ENCODE peak calls at places on chromosomes 5 and 9, in nine cellular contexts. C is breast epithelium; T is Panc1; D is right lobe of liver; N is naive thymus-derived CD4-positive, alpha-beta T cell; K is stomach; Z is colonic mucosa; X is uterus; J is CD8-positive, alpha-beta T cell. F is an unnamed sample.
A peak's percentile ranks its signal among the peaks of the same experiment; 100 is the strongest.

GRCh38 chr9:13278368-13279246 is 885 bp downstream of the MPDZ start:
- DNase-seq in D (peak; percentile 51), K (peak; percentile 26), X (peak; percentile 73), N (no peak), C (peak; percentile 62), J (no peak), T (no peak), Z (peak; percentile 20), F (peak; percentile 76)

GRCh38 chr5:122313001-122313402 is 965 bp downstream of the SNCAIP start:
- DNase-seq in K (no peak), Z (no peak), X (peak; percentile 34), J (no peak), N (no peak), C (no peak), D (no peak), T (no peak), F (peak; percentile 34)

GRCh38 chr9:107127608-107128007 is 155.5 kb upstream of the RAD23B start:
- DNase-seq in C (no peak), T (no peak), K (no peak), D (no peak), Z (no peak), J (no peak), N (no peak), X (no peak), F (no peak)

GRCh38 chr9:135698236-135698635 is 1.0 kb downstream of the SOHLH1 start:
- DNase-seq in J (no peak), X (no peak), K (no peak), D (no peak), C (no peak), N (no peak), Z (no peak), T (no peak), F (no peak)

GRCh38 chr5:100517301-100517974 is 17.7 kb upstream of the FAM174A start:
- DNase-seq in Z (peak; percentile 34), K (no peak), N (no peak), C (peak; percentile 34), X (no peak), T (no peak), J (no peak), D (no peak), F (no peak)

GRCh38 chr9:18821794-18822193 is 211.2 kb downstream of the SAXO1 start:
- DNase-seq in T (no peak), X (no peak), Z (peak; percentile 44), C (no peak), K (no peak), D (no peak), J (no peak), N (no peak), F (no peak)

GRCh38 chr9:127561491-127562270 is 50.4 kb upstream of the STXBP1 start:
- DNase-seq in Z (peak; percentile 82), K (peak; percentile 71), T (peak; percentile 93), X (peak; percentile 91), N (no peak), D (peak; percentile 72), C (peak; percentile 85), J (no peak), F (peak; percentile 76)

GRCh38 chr5:123091988-123092583 is 3.0 kb downstream of the PRDM6 start:
- DNase-seq in J (no peak), K (no peak), D (no peak), C (no peak), Z (no peak), N (no peak), T (no peak), X (no peak), F (no peak)

GRCh38 chr9:38371495-38371894 is 21.0 kb upstream of the ALDH1B1 start:
- DNase-seq in T (peak; percentile 22), C (peak; percentile 32), J (peak; percentile 15), K (peak; percentile 52), N (peak; percentile 41), D (no peak), Z (peak; percentile 54), X (peak; percentile 56), F (peak; percentile 38)

GRCh38 chr5:131270809-131271208 is 7.0 kb downstream of the CDC42SE2 start:
- DNase-seq in D (no peak), X (no peak), N (no peak), C (no peak), T (no peak), Z (no peak), K (no peak), J (no peak), F (no peak)

GRCh38 chr9:114798793-114799427 is 6.9 kb downstream of the TNFSF15 start:
- DNase-seq in Z (no peak), J (no peak), D (no peak), X (no peak), C (no peak), K (no peak), T (no peak), N (no peak), F (no peak)

GRCh38 chr9:132381966-132382541 is 24.6 kb downstream of the TTF1 start:
- DNase-seq in Z (no peak), K (no peak), C (no peak), D (no peak), J (no peak), T (no peak), X (no peak), N (no peak), F (peak; percentile 26)

GRCh38 chr5:10761842-10762165 is 770 bp upstream of the DAP start:
- DNase-seq in D (no peak), J (no peak), C (no peak), K (no peak), X (peak; percentile 31), T (no peak), Z (no peak), N (no peak), F (no peak)

GRCh38 chr9:101536938-101537337 is 3.3 kb downstream of the RNF20 start:
- DNase-seq in X (no peak), D (no peak), N (peak; percentile 8), Z (no peak), K (no peak), T (no peak), J (no peak), C (no peak), F (no peak)

GRCh38 chr5:168607946-168608345 is 28.8 kb upstream of the PANK3 start:
- DNase-seq in T (no peak), D (no peak), J (no peak), C (no peak), N (no peak), X (no peak), K (no peak), Z (no peak), F (no peak)

GRCh38 chr9:36426945-36427344 is 26.9 kb upstream of the RNF38 start:
- DNase-seq in D (no peak), Z (no peak), X (no peak), N (no peak), J (no peak), T (no peak), K (no peak), C (no peak), F (no peak)

GRCh38 chr5:61461412-61461811 is 129.4 kb downstream of the ZSWIM6 start:
- DNase-seq in T (no peak), N (no peak), Z (peak; percentile 23), X (no peak), C (no peak), D (no peak), K (no peak), J (no peak), F (no peak)

GRCh38 chr5:159422371-159422770 is 92.1 kb upstream of the IL12B start:
- DNase-seq in X (no peak), K (no peak), C (no peak), J (no peak), T (no peak), N (no peak), D (no peak), Z (no peak), F (no peak)

GRCh38 chr5:125152461-125153189 is 406.2 kb upstream of the ZNF608 start:
- DNase-seq in D (no peak), X (no peak), T (no peak), Z (no peak), J (no peak), N (no peak), C (no peak), K (no peak), F (no peak)
- H3K4me1 ChIP-seq in D (no peaks in the 10 kb centered on the region), X (no peaks in the 10 kb centered on the region), T (no peaks in the 10 kb centered on the region), Z (no peaks in the 10 kb centered on the region), J (no peaks in the 10 kb centered on the region), N (no peaks in the 10 kb centered on the region), C (no peaks in the 10 kb centered on the region), K (no peaks in the 10 kb centered on the region), F (no peaks in the 10 kb centered on the region)

GRCh38 chr9:96136992-96137665 is 164.8 kb downstream of the HSD17B3 start:
- DNase-seq in J (peak; percentile 15), D (peak; percentile 41), Z (peak; percentile 66), T (no peak), N (no peak), X (no peak), K (peak; percentile 79), C (no peak), F (peak; percentile 82)
- H3K4me1 ChIP-seq in J (no peaks in the 10 kb centered on the region), D (no peaks in the 10 kb centered on the region), Z (no peaks in the 10 kb centered on the region), T (no peaks in the 10 kb centered on the region), N (no peaks in the 10 kb centered on the region), X (peaks cover 6% of the 10 kb centered on the region), K (peaks cover 39% of the 10 kb centered on the region), C (no peaks in the 10 kb centered on the region), F (peaks cover 32% of the 10 kb centered on the region)

GRCh38 chr5:68420476-68421344 is 205.2 kb downstream of the PIK3R1 start:
- DNase-seq in T (no peak), K (peak; percentile 52), N (no peak), J (no peak), C (no peak), X (peak; percentile 41), D (peak; percentile 51), Z (peak; percentile 54), F (no peak)
- H3K4me1 ChIP-seq in T (peaks cover 5% of the 10 kb centered on the region), K (peaks cover 5% of the 10 kb centered on the region), N (peaks cover 6% of the 10 kb centered on the region), J (peaks cover 11% of the 10 kb centered on the region), C (no peaks in the 10 kb centered on the region), X (peaks cover 7% of the 10 kb centered on the region), D (peaks cover 4% of the 10 kb centered on the region), Z (peaks cover 10% of the 10 kb centered on the region), F (peaks cover 15% of the 10 kb centered on the region)

GRCh38 chr9:130041648-130042405 is 1.2 kb downstream of the FNBP1 start:
- DNase-seq in X (peak; percentile 28), K (no peak), C (no peak), D (peak; percentile 46), J (no peak), T (no peak), N (no peak), Z (peak; percentile 29), F (no peak)
- H3K4me1 ChIP-seq in X (no peaks in the 10 kb centered on the region), K (peaks cover 31% of the 10 kb centered on the region), C (no peaks in the 10 kb centered on the region), D (peaks cover 15% of the 10 kb centered on the region), J (peaks cover 47% of the 10 kb centered on the region), T (peaks cover 25% of the 10 kb centered on the region), N (peaks cover 39% of the 10 kb centered on the region), Z (peaks cover 6% of the 10 kb centered on the region), F (peaks cover 10% of the 10 kb centered on the region)

F was measured in prostate gland.